ENCODE peak calls at places on chromosomes 4 and X, in four cellular contexts. J is PC-9, H is fibroblast of lung, Y is neural progenitor cell. O is an unnamed sample.
A peak's percentile ranks its signal among the peaks of the same experiment; 100 is the strongest.

GRCh38 chr4:2066571-2067445 is 7.7 kb downstream of the NAT8L start:
- DNase-seq in J (peak; percentile 45), H (no peak), Y (no peak), O (no peak)

GRCh38 chr4:79959652-79960051 is 113.4 kb downstream of the ANTXR2 start:
- DNase-seq in J (no peak), H (no peak), Y (peak; percentile 53), O (no peak)

GRCh38 chr4:10118355-10119004 is 1.9 kb upstream of the WDR1 start:
- DNase-seq in J (no peak), H (no peak), Y (no peak), O (no peak)

GRCh38 chr4:184205243-184205642 is 12.4 kb downstream of the ENPP6 start:
- DNase-seq in J (no peak), H (no peak), Y (no peak), O (no peak)

GRCh38 chr4:41212221-41213203 is 1.8 kb downstream of the APBB2 start:
- DNase-seq in J (peak; percentile 51), H (peak; percentile 71), Y (peak; percentile 36), O (no peak)

GRCh38 chr4:81827568-81828202 is 356.0 kb upstream of the RASGEF1B start:
- DNase-seq in J (no peak), H (no peak), Y (no peak), O (no peak)

GRCh38 chr4:24801136-24801855 is 5.9 kb downstream of the SOD3 start:
- DNase-seq in J (no peak), H (no peak), Y (no peak), O (no peak)

GRCh38 chrX:13688384-13688771 is 550 bp upstream of the RAB9A start:
- DNase-seq in J (no peak), H (no peak), Y (no peak), O (no peak)

GRCh38 chr4:5945936-5946335 is 53.0 kb upstream of the CRMP1 start:
- DNase-seq in J (no peak), H (no peak), Y (no peak), O (no peak)

GRCh38 chr4:101348367-101348827 is 1.1 kb upstream of the PPP3CA start:
- DNase-seq in J (no peak), H (no peak), Y (no peak), O (no peak)

GRCh38 chr4:145279122-145279960 is 99.0 kb upstream of the OTUD4 start:
- DNase-seq in J (no peak), H (peak; percentile 96), Y (no peak), O (no peak)

GRCh38 chr4:71237626-71238025 is 101.2 kb upstream of the SLC4A4 start:
- DNase-seq in J (no peak), H (no peak), Y (no peak), O (no peak)

GRCh38 chr4:57070461-57070860 is 39.7 kb downstream of the IGFBP7 start:
- DNase-seq in J (no peak), H (no peak), Y (no peak), O (no peak)

GRCh38 chr4:95693594-95693993 is 144.8 kb upstream of the UNC5C start:
- DNase-seq in J (no peak), H (peak; percentile 13), Y (peak; percentile 9), O (peak; percentile 16)

GRCh38 chrX:3811331-3812311 is 98.2 kb upstream of the PRKX start:
- DNase-seq in J (no peak), H (peak; percentile 39), Y (peak; percentile 34), O (peak; percentile 62)

GRCh38 chrX:105136786-105137185 is 83.7 kb downstream of the TEX13A start:
- DNase-seq in J (peak; percentile 50), H (no peak), Y (no peak), O (no peak)

GRCh38 chrX:111083101-111083500 is 12.9 kb upstream of the PAK3 start:
- DNase-seq in J (no peak), H (peak; percentile 75), Y (no peak), O (no peak)

GRCh38 chr4:178086324-178086723 is 644.1 kb upstream of the AGA start:
- DNase-seq in J (no peak), H (no peak), Y (peak; percentile 60), O (no peak)

GRCh38 chr4:2932951-2933565 is 30.1 kb downstream of the NOP14 start:
- DNase-seq in J (no peak), H (no peak), Y (no peak), O (no peak)

GRCh38 chr4:111780965-111781364 is 364.3 kb upstream of the FAM241A start:
- DNase-seq in J (no peak), H (no peak), Y (no peak), O (no peak)

GRCh38 chr4:25843340-25844097 is 19.3 kb downstream of the SEL1L3 start:
- DNase-seq in J (no peak), H (no peak), Y (no peak), O (peak; percentile 77)

GRCh38 chr4:182478475-182478874 is 235.3 kb downstream of the TENM3 start:
- DNase-seq in J (no peak), H (peak; percentile 28), Y (peak; percentile 76), O (peak; percentile 76)

GRCh38 chr4:147325566-147325965 is 155.3 kb upstream of the EDNRA start:
- DNase-seq in J (no peak), H (no peak), Y (no peak), O (no peak)

GRCh38 chrX:63746715-63747114 is 38.3 kb downstream of the ARHGEF9 start:
- DNase-seq in J (no peak), H (no peak), Y (no peak), O (no peak)
- H3K27me3 ChIP-seq in J (no peaks in the 10 kb centered on the region), H (no peaks in the 10 kb centered on the region), Y (no peaks in the 10 kb centered on the region), O (no peaks in the 10 kb centered on the region)

GRCh38 chr4:164648849-164649212 is 105.1 kb upstream of the SMIM31 start:
- DNase-seq in J (no peak), H (no peak), Y (no peak), O (no peak)
- H2AFZ ChIP-seq in J (no peak overlapping the region), H (no peak overlapping the region), Y (no peak overlapping the region), O (no peak overlapping the region)

GRCh38 chrX:69504626-69505612 is 793 bp downstream of the NALF2 start:
- DNase-seq in J (no peak), H (no peak), Y (peak; percentile 55), O (no peak)
- TF ChIP-seq EZH2 in J (no peak), H (no peak), Y (no peak), O (no peak)

DNA sequence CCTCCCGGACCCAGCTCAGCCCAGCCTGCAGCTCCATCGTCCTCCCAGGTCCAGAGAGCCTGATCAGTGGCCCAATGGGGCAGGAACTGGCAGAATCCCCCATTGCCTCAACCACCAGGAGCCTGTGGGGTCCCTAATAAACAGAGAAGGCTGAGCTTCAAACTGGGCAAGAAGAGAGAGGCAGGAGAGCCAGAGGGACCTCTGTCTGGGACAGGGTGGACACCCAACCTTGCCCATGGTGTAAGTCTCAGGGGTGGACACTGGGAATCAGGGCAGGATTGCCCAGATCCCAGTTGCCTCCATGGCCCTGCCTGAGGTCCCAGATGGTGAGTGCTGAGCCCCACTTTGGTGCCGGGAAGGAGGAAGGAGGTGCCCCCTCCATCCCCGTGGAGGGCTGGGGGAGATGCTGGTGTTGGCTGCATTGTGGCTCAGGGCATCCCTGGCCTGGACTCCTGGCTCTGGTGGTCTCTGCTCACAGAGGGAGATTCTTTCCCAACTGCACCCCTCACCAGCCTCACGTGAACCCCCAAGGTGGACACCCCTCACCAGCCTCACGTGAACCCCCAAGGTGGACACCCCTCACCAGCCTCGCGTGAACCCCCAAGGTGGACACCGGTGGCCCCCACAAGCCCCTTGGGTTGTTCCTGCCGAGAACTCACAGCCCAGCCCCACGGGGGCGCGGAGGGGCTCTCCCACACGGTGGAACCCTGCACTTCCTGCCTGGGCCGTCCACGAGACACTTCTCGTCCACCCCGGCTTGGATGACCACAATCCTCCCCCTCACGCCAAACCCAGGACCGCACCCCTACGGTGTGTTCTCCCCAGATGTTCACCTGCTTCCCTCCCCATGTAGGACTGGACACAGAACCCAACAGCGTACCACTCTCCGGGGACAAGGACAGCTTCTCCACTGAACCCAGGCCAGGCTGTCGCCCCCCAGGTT is 5.4 kb downstream of the CPLX1 start:
- DNase-seq in J (no peak), H (no peak), Y (no peak), O (no peak)
- H3K27me3 ChIP-seq in J (no peaks in the 10 kb centered on the region), H (peaks cover 34% of the 10 kb centered on the region), Y (peaks cover 100% of the 10 kb centered on the region), O (no peaks in the 10 kb centered on the region)

GRCh38 chr4:108466936-108467902 is 153.2 kb upstream of the RPL34 start:
- DNase-seq in J (peak; percentile 7), H (peak; percentile 96), Y (no peak), O (peak; percentile 98)

DNA sequence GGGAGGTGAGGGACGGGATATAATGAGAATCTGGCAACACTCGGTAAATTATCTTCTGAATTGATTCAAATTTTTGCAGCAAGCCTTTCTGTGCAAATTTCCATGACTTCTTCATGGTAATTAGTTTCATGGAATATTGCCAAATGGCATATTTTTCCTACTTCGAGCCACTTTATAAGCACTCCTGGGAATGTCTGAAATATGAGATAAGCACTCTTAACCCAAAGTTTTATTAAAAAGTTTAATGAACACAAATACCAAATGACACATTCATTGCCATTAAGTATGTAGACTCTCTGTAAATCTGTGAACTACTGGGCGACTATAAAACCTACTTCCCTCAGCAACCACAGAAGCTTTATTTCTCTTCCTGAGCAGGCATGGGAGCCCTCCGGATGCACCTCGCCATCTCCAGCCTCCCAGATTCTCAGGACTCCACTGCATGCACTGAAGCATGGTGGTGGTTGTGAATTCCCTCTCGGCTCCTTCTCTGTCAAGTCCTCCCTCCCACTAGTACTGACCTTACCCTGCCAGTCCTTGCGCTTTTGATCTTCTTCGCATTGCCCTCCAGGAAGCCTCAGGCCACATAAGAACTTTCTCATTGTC is 154.4 kb upstream of the RPL34 start:
- DNase-seq in J (no peak), H (peak; percentile 69), Y (no peak), O (no peak)
- H2AFZ ChIP-seq in J (no peak overlapping the region), H (no peak overlapping the region), Y (no peak overlapping the region), O (peak overlapping the region; percentile 48)

GRCh38 chr4:110638347-110638746 is 15.5 kb upstream of the PITX2 start:
- DNase-seq in J (no peak), H (no peak), Y (no peak), O (no peak)
- TF ChIP-seq EZH2 in J (no peak), H (no peak), Y (no peak), O (no peak)

GRCh38 chr4:8012517-8012916 is 72.9 kb upstream of the AFAP1 start:
- DNase-seq in J (no peak), H (no peak), Y (no peak), O (no peak)
- H3K27me3 ChIP-seq in J (no peaks in the 10 kb centered on the region), H (peaks cover 15% of the 10 kb centered on the region), Y (no peaks in the 10 kb centered on the region), O (peaks cover 94% of the 10 kb centered on the region)

DNA sequence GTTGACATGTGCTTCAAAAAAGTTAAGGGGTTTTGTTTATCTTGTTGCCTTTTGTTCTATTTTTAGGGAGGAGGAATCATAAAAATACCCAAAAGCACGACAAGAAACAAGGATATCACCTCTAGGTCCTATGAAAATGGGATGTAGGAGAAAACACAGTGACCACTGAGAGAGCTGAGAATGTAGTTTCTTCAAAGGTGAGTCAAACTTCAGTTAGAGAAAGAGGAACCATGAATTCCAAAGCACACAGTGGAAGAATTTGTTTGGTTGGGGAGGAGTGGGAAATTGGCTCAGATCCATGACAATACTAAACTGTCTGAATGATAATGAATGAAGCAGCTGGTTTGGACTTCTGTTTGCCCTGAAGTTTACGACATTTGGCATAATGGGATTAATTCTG is 19.1 kb upstream of the FRYL start:
- DNase-seq in J (no peak), H (peak; percentile 11), Y (no peak), O (no peak)
- H2AFZ ChIP-seq in J (peak overlapping the region; percentile 6), H (no peak overlapping the region), Y (no peak overlapping the region), O (no peak overlapping the region)

GRCh38 chr4:110612631-110613269 is 10.1 kb downstream of the PITX2 start:
- DNase-seq in J (no peak), H (no peak), Y (no peak), O (no peak)
- TF ChIP-seq EZH2 in J (no peak), H (peak; percentile 16), Y (no peak), O (no peak)

O was measured in MM.1S.